ENCODE peak calls at places on chromosome 3, in four cellular contexts. R is tibial artery; G is CD8-positive, alpha-beta memory T cell; Z is lung. L is an unnamed sample.

GRCh38 chr3:43531835-43532234 is 90.0 kb downstream of the ANO10 start:
- DNase-seq in G (no peak), R (no peak), Z (no peak), L (no peak)

GRCh38 chr3:49616491-49616941 is 57.6 kb upstream of the APEH start:
- DNase-seq in G (peak; percentile 9), Z (no peak), R (peak; percentile 34), L (no peak)

GRCh38 chr3:85808750-85809149 is 850.0 kb downstream of the CADM2 start:
- DNase-seq in G (no peak), R (no peak), Z (no peak), L (no peak)

GRCh38 chr3:146395164-146395563 is 74.2 kb downstream of the PLSCR2 start:
- DNase-seq in R (no peak), G (no peak), Z (no peak), L (no peak)

GRCh38 chr3:177527182-177527581 is 329.9 kb upstream of the TBL1XR1 start:
- DNase-seq in G (no peak), R (no peak), Z (no peak), L (no peak)

GRCh38 chr3:182450942-182451607 is 342.2 kb upstream of the ATP11B start:
- DNase-seq in R (no peak), G (no peak), Z (no peak), L (no peak)

GRCh38 chr3:113927556-113927955 is 20.3 kb upstream of the ZDHHC23 start:
- DNase-seq in Z (no peak), R (no peak), G (no peak), L (peak; percentile 41)

GRCh38 chr3:12907729-12908128 is 66.4 kb upstream of the RPL32 start:
- DNase-seq in G (no peak), R (no peak), Z (no peak), L (no peak)

GRCh38 chr3:17491601-17492000 is 250.8 kb downstream of the TBC1D5 start:
- DNase-seq in G (no peak), R (no peak), Z (no peak), L (no peak)

GRCh38 chr3:30524357-30525040 is 81.9 kb upstream of the TGFBR2 start:
- DNase-seq in Z (no peak), G (no peak), R (no peak), L (no peak)

DNA sequence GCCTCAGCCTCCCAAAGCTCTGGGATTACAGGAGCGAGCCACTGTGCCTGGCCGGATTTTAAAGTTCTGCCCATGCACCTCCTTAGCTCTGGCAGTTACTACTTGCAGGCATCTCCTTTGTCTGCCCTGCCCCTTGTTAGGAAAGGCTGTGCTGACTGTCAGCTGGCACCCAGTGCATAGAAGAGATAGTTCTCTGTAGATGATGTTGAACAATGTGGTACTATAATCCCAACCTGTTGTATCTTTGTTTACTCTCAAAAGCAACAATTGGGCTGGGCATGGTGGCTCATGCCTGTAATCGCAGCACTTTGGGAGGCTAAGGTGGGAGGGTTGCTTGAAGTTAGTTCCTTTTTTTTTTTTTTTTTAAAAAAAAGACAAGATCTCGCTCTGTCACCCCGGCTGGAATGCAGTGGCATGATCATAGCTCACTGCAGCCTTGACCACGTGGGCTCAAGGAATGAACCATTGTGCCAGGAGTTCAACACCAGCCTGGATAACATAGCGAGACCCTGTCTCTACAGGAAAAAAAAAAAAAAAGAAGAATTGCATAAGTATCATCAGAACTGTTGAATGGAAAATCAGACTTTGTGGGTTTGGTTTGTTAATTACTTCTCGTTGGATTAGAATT is 30.6 kb downstream of the FLNB start:
- DNase-seq in R (no peak), G (no peak), Z (no peak), L (no peak)
- H3K4me1 ChIP-seq in R (no peaks in the 10 kb centered on the region), G (peaks cover 44% of the 10 kb centered on the region), Z (peaks cover 5% of the 10 kb centered on the region), L (peaks cover 24% of the 10 kb centered on the region)

GRCh38 chr3:71184252-71184651 is 399.3 kb downstream of the FOXP1 start:
- DNase-seq in G (no peak), R (no peak), Z (no peak), L (no peak)

GRCh38 chr3:71187715-71188114 is 395.8 kb downstream of the FOXP1 start:
- DNase-seq in G (no peak), R (no peak), Z (no peak), L (no peak)

GRCh38 chr3:71185733-71186455 is 397.6 kb downstream of the FOXP1 start:
- DNase-seq in Z (no peak), R (no peak), G (peak; percentile 63), L (peak; percentile 67)

GRCh38 chr3:71189480-71189879 is 394.0 kb downstream of the FOXP1 start:
- DNase-seq in R (no peak), Z (no peak), G (no peak), L (no peak)

GRCh38 chr3:71186816-71187215 is 396.7 kb downstream of the FOXP1 start:
- DNase-seq in Z (no peak), R (no peak), G (no peak), L (no peak)
- H3K4me1 ChIP-seq in Z (peaks cover 5% of the 10 kb centered on the region), R (no peaks in the 10 kb centered on the region), G (no peaks in the 10 kb centered on the region), L (peaks cover 8% of the 10 kb centered on the region)

DNA sequence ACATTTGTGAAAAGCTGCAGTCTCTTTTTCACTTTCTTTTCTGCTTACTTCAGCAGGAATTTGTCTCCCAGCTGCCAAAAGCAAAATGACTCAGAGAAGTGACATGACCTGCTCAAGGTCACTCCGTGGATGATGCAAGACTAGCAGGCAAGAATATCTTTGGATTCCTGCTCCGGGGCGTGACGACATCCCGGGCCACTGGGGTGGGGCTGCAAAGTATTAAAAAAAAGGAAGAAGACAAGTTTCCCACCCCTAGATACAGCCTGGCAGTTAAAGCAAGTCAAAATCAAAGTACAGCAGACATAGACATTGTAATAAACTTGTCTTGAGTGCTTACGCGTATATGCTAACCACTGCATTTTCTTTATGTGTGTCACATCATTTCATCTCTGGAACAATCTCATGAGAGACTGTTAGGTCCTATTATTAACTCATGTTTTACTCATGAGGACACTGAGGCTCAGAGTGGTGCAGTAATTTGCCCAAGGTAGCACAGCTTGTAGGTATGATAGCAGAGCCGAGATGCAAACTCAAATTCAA is 485.2 kb upstream of the PROK2 start:
- DNase-seq in Z (peak; percentile 80), G (no peak), R (peak; percentile 97), L (no peak)
- H3K4me1 ChIP-seq in Z (peaks cover 11% of the 10 kb centered on the region), G (peaks cover 39% of the 10 kb centered on the region), R (no peaks in the 10 kb centered on the region), L (peaks cover 30% of the 10 kb centered on the region)

DNA sequence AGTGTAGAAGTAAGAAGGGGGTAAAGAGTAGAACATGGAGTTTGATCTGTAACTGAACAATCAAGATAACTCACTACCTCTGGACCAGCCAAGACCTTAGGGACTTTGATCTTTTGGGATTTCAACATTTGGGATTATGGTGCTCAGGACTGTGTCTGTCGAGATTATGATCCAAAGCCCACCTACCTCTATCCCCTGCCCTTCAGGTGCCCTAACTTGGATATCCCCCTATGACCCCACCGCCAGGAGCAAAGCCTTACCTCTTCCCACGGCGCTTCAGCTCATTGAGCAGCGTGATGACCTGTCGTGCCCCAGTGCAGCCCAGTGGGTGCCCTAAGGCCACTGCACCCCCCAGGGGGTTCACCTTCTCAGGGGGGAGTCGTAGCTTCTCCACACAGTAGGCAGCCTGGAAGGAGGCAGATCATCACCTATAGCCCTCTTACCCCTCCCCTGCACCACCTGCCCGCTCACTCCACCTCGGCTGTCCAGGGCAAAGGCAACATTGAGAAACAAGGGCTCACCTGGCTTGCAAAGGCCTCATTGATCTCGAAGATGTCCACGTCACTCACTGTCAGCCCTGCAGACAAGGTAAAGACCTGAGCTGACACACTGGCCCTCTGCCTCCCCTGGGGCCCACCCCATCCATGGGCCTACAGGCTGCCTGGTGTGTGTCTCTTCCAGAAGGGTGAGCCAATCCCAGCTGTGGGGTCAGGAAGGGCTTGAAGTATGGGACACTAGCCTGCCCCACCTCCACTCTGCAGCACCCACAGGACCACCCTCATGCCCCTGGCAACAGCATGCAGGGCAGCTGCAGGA is 11.4 kb downstream of the ACAA1 start:
- DNase-seq in Z (peak; percentile 22), G (no peak), R (peak; percentile 53), L (no peak)
- H3K4me1 ChIP-seq in Z (no peaks in the 10 kb centered on the region), G (no peaks in the 10 kb centered on the region), R (no peaks in the 10 kb centered on the region), L (peaks cover 7% of the 10 kb centered on the region)

DNA sequence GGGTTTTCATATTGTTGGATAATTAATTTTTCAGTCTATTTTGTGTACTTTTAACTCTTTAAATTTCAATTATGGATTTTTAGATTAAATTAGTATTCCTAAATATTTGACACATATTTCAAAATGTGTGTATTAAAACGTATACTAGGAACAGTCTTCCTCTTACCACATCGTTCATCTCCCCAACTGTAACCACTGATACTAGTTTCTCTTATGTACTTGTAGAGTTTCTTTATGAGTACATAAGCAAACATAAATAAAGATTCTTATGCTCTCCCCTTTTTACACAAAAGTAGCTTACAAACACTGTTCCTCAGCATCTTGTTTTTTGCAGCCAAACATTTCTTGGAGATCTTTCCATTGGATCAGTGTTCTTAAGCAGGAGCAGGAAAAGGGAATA is 45.9 kb downstream of the CMSS1 start:
- DNase-seq in G (no peak), Z (no peak), R (no peak), L (no peak)
- H3K4me1 ChIP-seq in G (peaks cover 19% of the 10 kb centered on the region), Z (peaks cover 53% of the 10 kb centered on the region), R (no peaks in the 10 kb centered on the region), L (peaks cover 13% of the 10 kb centered on the region)

DNA sequence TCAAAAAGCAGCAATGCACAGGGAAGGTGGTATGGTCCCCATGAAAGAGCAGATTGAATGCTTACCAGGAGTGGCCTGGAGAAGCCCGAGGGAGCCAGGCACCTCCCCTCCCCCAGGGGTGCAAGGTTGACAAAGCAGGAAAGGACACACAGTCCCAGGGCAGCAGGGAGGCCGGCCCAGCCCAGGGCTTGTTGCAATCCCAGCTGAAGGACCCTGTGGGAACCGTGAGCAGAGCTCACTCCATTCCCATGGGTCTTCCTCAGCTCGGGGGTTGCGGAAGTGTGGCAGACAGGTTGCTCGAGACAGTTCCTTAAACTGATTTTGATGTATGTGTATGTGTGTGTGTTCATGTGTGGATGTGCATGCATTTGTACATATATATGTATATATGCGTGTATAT is 15.8 kb downstream of the UROC1 start:
- DNase-seq in Z (no peak), G (no peak), R (no peak), L (no peak)
- H3K4me1 ChIP-seq in Z (no peaks in the 10 kb centered on the region), G (no peaks in the 10 kb centered on the region), R (no peaks in the 10 kb centered on the region), L (no peaks in the 10 kb centered on the region)

GRCh38 chr3:172195393-172195754 is 156.0 kb downstream of the FNDC3B start:
- DNase-seq in G (no peak), Z (no peak), R (no peak), L (no peak)

GRCh38 chr3:172197344-172197743 is 158.0 kb downstream of the FNDC3B start:
- DNase-seq in R (no peak), G (no peak), Z (no peak), L (no peak)

GRCh38 chr3:172201136-172201989 is 162.0 kb downstream of the FNDC3B start:
- DNase-seq in G (no peak), R (peak; percentile 85), Z (peak; percentile 70), L (no peak)

GRCh38 chr3:172199850-172200369 is 160.5 kb downstream of the FNDC3B start:
- DNase-seq in G (no peak), Z (no peak), R (no peak), L (no peak)

GRCh38 chr3:172198428-172198827 is 159.1 kb downstream of the FNDC3B start:
- DNase-seq in R (no peak), Z (no peak), G (no peak), L (no peak)
- H3K4me1 ChIP-seq in R (no peaks in the 10 kb centered on the region), Z (peaks cover 50% of the 10 kb centered on the region), G (no peaks in the 10 kb centered on the region), L (no peaks in the 10 kb centered on the region)

L was measured in CD4-positive, CD25-positive, alpha-beta regulatory T cell.